ENCODE peak calls at places on chromosomes 12 and 14, in six cellular contexts. P is sigmoid colon; D is CD8-positive, alpha-beta T cell; U is activated T-cell treated with anti-CD3 and anti-CD28 coated beads, Interleukin-2, amount 50 U/mL, for 4 hours; M is activated naive CD4-positive, alpha-beta T cell; I is ureter. H is an unnamed sample.

GRCh38 chr12:78146365-78146772 is 315.7 kb downstream of the NAV3 start:
- DNase-seq in P (no peak), D (no peak), U (no peak), M (no peak), I (no peak), H (no peak)

GRCh38 chr14:95619785-95620417 is 66.3 kb upstream of the TCL1B start:
- DNase-seq in P (no peak), D (no peak), U (no peak), M (no peak), I (no peak), H (no peak)

GRCh38 chr12:128583453-128583852 is 240.3 kb downstream of the SLC15A4 start:
- DNase-seq in P (no peak), D (no peak), U (no peak), M (no peak), I (no peak), H (no peak)

GRCh38 chr14:76990084-76990483 is 38.4 kb downstream of the IRF2BPL start:
- DNase-seq in P (no peak), D (no peak), U (no peak), M (no peak), I (no peak), H (no peak)

GRCh38 chr14:50822501-50823042 is 8.4 kb downstream of the NIN start:
- DNase-seq in P (no peak), D (no peak), U (no peak), M (no peak), I (no peak), H (no peak)

GRCh38 chr14:85195872-85196477 is 334.0 kb upstream of the FLRT2 start:
- DNase-seq in P (no peak), D (no peak), U (no peak), M (no peak), I (no peak), H (no peak)

GRCh38 chr14:87081004-87081403 is 912.0 kb downstream of the GALC start:
- DNase-seq in P (no peak), D (no peak), U (no peak), M (no peak), I (no peak), H (no peak)

GRCh38 chr14:29462772-29463171 is 464.9 kb downstream of the PRKD1 start:
- DNase-seq in P (no peak), D (no peak), U (no peak), M (no peak), I (no peak), H (no peak)

GRCh38 chr12:76266797-76267196 is 81.4 kb downstream of the BBS10 start:
- DNase-seq in P (peak; percentile 68), D (no peak), U (no peak), M (no peak), I (no peak), H (no peak)

GRCh38 chr12:47590771-47591368 is 115.0 kb downstream of the RPAP3 start:
- DNase-seq in P (no peak), D (no peak), U (no peak), M (no peak), I (no peak), H (no peak)

GRCh38 chr12:122874081-122874480 is 21.8 kb downstream of the VPS37B start:
- DNase-seq in P (no peak), D (peak; percentile 62), U (peak; percentile 47), M (no peak), I (no peak), H (peak; percentile 56)

GRCh38 chr12:268483-268840 is 5.8 kb upstream of the SLC6A13 start:
- DNase-seq in P (no peak), D (no peak), U (no peak), M (no peak), I (no peak), H (no peak)

GRCh38 chr12:92546259-92546825 is 156.4 kb upstream of the PLEKHG7 start:
- DNase-seq in P (no peak), D (no peak), U (no peak), M (no peak), I (no peak), H (no peak)

GRCh38 chr14:44988694-44989093 is 26.7 kb downstream of the TOGARAM1 start:
- DNase-seq in P (peak; percentile 73), D (no peak), U (no peak), M (no peak), I (no peak), H (no peak)

GRCh38 chr12:51631021-51631420 is 40.0 kb downstream of the SCN8A start:
- DNase-seq in P (no peak), D (no peak), U (no peak), M (no peak), I (no peak), H (no peak)

GRCh38 chr12:54357802-54358619 is 6.3 kb downstream of the GPR84 start:
- DNase-seq in P (no peak), D (peak; percentile 41), U (peak; percentile 27), M (no peak), I (no peak), H (no peak)

GRCh38 chr14:53409289-53409688 is 256.2 kb upstream of the DDHD1 start:
- DNase-seq in P (no peak), D (no peak), U (no peak), M (no peak), I (no peak), H (no peak)

GRCh38 chr14:101444116-101444515 is 117.2 kb upstream of the DIO3 start:
- DNase-seq in P (no peak), D (no peak), U (no peak), M (no peak), I (no peak), H (no peak)

GRCh38 chr12:67716817-67717216 is 68.3 kb downstream of the DYRK2 start:
- DNase-seq in P (no peak), D (no peak), U (no peak), M (no peak), I (no peak), H (no peak)

GRCh38 chr14:102979406-102979805 is 56.9 kb downstream of the AMN start:
- DNase-seq in P (no peak), D (no peak), U (no peak), M (no peak), I (no peak), H (no peak)

GRCh38 chr14:32709072-32709471 is 229.6 kb upstream of the NPAS3 start:
- DNase-seq in P (peak; percentile 70), D (no peak), U (no peak), M (no peak), I (no peak), H (no peak)

GRCh38 chr14:105525861-105526780 is at the start of gene TMEM121:
- DNase-seq in P (no peak), D (peak; percentile 34), U (no peak), M (no peak), I (no peak), H (no peak)

GRCh38 chr14:65356327-65356836 is 56.1 kb upstream of the FUT8 start:
- DNase-seq in P (no peak), D (peak; percentile 20), U (peak; percentile 8), M (no peak), I (peak; percentile 45), H (no peak)

GRCh38 chr14:105999361-106000028 is 473.1 kb downstream of the TMEM121 start:
- DNase-seq in P (no peak), D (peak; percentile 85), U (peak; percentile 79), M (peak; percentile 95), I (no peak), H (peak; percentile 81)

GRCh38 chr12:124567035-124567672 is at the start of gene NCOR2:
- DNase-seq in P (no peak), D (peak; percentile 63), U (peak; percentile 52), M (peak; percentile 34), I (no peak), H (no peak)

GRCh38 chr12:95940514-95940913 is 1.9 kb downstream of the CCDC38 start:
- DNase-seq in P (no peak), D (no peak), U (no peak), M (no peak), I (no peak), H (no peak)

GRCh38 chr12:121124402-121125109 is 8.1 kb upstream of the P2RX7 start:
- DNase-seq in P (no peak), D (no peak), U (no peak), M (no peak), I (no peak), H (no peak)

GRCh38 chr12:124448955-124449622 is 118.3 kb downstream of the NCOR2 start:
- DNase-seq in P (no peak), D (no peak), U (no peak), M (no peak), I (no peak), H (no peak)

GRCh38 chr14:31880935-31881334 is 196.2 kb upstream of the ARHGAP5 start:
- DNase-seq in P (no peak), D (no peak), U (no peak), M (no peak), I (no peak), H (no peak)

GRCh38 chr12:56688846-56689113 is 696 bp upstream of the PTGES3 start:
- DNase-seq in P (no peak), D (no peak), U (no peak), M (no peak), I (no peak), H (no peak)

GRCh38 chr14:35337557-35338255 is 45.5 kb downstream of the PSMA6 start:
- DNase-seq in P (no peak), D (no peak), U (no peak), M (no peak), I (no peak), H (no peak)

GRCh38 chr14:59297070-59297766 is 108.8 kb downstream of the DAAM1 start:
- DNase-seq in P (no peak), D (no peak), U (no peak), M (no peak), I (no peak), H (no peak)

GRCh38 chr14:25411933-25412757 is 362.2 kb upstream of the STXBP6 start:
- DNase-seq in P (peak; percentile 69), D (no peak), U (no peak), M (no peak), I (no peak), H (no peak)

GRCh38 chr14:88500611-88501010 is 54.2 kb downstream of the PTPN21 start:
- DNase-seq in P (no peak), D (no peak), U (no peak), M (no peak), I (no peak), H (no peak)

GRCh38 chr12:69966409-69966808 is 141.4 kb downstream of the MYRFL start:
- DNase-seq in P (peak; percentile 71), D (no peak), U (no peak), M (no peak), I (no peak), H (no peak)

GRCh38 chr14:62126885-62127478 is 364.8 kb downstream of the SNAPC1 start:
- DNase-seq in P (no peak), D (no peak), U (no peak), M (no peak), I (no peak), H (no peak)

GRCh38 chr14:68782091-68782981 is 10.5 kb downstream of the ZFP36L1 start:
- DNase-seq in P (peak; percentile 65), D (peak; percentile 77), U (peak; percentile 48), M (no peak), I (peak; percentile 40), H (peak; percentile 50)